ENCODE peak calls at places on chromosomes 7 and 10, in eight cellular contexts. O is activated CD4-positive, alpha-beta T cell treated with anti-CD3 and anti-CD28 coated beads for 4 hours; B is NCI-H1105; X is astrocyte of the spinal cord; U is T-cell; K is AG04450; L is activated naive CD4-positive, alpha-beta T cell treated with anti-CD3 and anti-CD28 coated beads for 36 hours; R is C1 segment of cervical spinal cord. M is an unnamed sample.

GRCh38 chr7:79723833-79724608 is 270.6 kb upstream of the MAGI2 start:
- DNase-seq in O (no peak), B (no peak), X (no peak), U (no peak), K (no peak), L (no peak), R (no peak), M (no peak)

GRCh38 chr10:17229016-17229716 is 1.1 kb downstream of the VIM start:
- DNase-seq in O (peak), B (no peak), X (peak), U (peak), K (no peak), L (peak), R (no peak), M (peak)

GRCh38 chr7:326273-326672 is 36.3 kb downstream of the FOXL3 start:
- DNase-seq in O (no peak), B (no peak), X (no peak), U (no peak), K (no peak), L (no peak), R (no peak), M (no peak)

GRCh38 chr10:132329565-132330485 is 2.2 kb upstream of the LRRC27 start:
- DNase-seq in O (peak), B (no peak), X (peak), U (no peak), K (no peak), L (peak), R (no peak), M (peak)

GRCh38 chr10:114749545-114749944 is 72.0 kb upstream of the FHIP2A start:
- DNase-seq in O (no peak), B (no peak), X (no peak), U (no peak), K (no peak), L (no peak), R (no peak), M (no peak)

GRCh38 chr7:4235596-4235995 is 446.5 kb upstream of the FOXK1 start:
- DNase-seq in O (no peak), B (no peak), X (no peak), U (no peak), K (no peak), L (no peak), R (no peak), M (no peak)

GRCh38 chr7:2114052-2114451 is 118.7 kb downstream of the MAD1L1 start:
- DNase-seq in O (no peak), B (no peak), X (peak), U (no peak), K (peak), L (no peak), R (no peak), M (no peak)

GRCh38 chr7:108824840-108825540 is 255.3 kb downstream of the DNAJB9 start:
- DNase-seq in O (no peak), B (no peak), X (peak), U (no peak), K (no peak), L (no peak), R (no peak), M (no peak)

GRCh38 chr10:27564381-27564780 is 60.3 kb downstream of the RAB18 start:
- DNase-seq in O (no peak), B (no peak), X (no peak), U (no peak), K (no peak), L (no peak), R (no peak), M (peak)

GRCh38 chr7:45001138-45001694 is 1.2 kb downstream of the CCM2 start:
- DNase-seq in O (peak), B (peak), X (no peak), U (peak), K (no peak), L (peak), R (no peak), M (peak)

GRCh38 chr10:31318854-31319601 is at the start of gene ZEB1:
- DNase-seq in O (peak), B (peak), X (peak), U (peak), K (peak), L (peak), R (no peak), M (peak)